ENCODE peak calls at places on chromosomes 7 and 10, in four cellular contexts. One of them, this sample, is unnamed.

GRCh38 chr10:46297406-46298204 is 10.8 kb downstream of the ANTXRL start:
- DNase-seq in H4: no peak
- DNase-seq in naive thymus-derived CD8-positive, alpha-beta T cell: no peak
- DNase-seq in activated T-helper 1 cell treated with anti-CD3 and anti-CD28 coated beads, Interleukin-12 subunit alpha, Interleukin-12 subunit beta, Interleukin-2, Interleukin-4 antibody, amounts not matched to agents 30 ng/mL and 10 ng/mL and 1 ng/mL, durations not matched to agents 14 hours and 24 hours and 36 hours: no peak
- DNase-seq in this sample: no peak

GRCh38 chr10:63012623-63013022 is 120.5 kb upstream of the NRBF2 start:
- DNase-seq in H4: no peak
- DNase-seq in naive thymus-derived CD8-positive, alpha-beta T cell: no peak
- DNase-seq in activated T-helper 1 cell treated with anti-CD3 and anti-CD28 coated beads, Interleukin-12 subunit alpha, Interleukin-12 subunit beta, Interleukin-2, Interleukin-4 antibody, amounts not matched to agents 30 ng/mL and 10 ng/mL and 1 ng/mL, durations not matched to agents 14 hours and 24 hours and 36 hours: no peak
- DNase-seq in this sample: no peak

GRCh38 chr7:38744746-38745145 is 113.6 kb upstream of the AMPH start:
- DNase-seq in H4: no peak
- DNase-seq in naive thymus-derived CD8-positive, alpha-beta T cell: no peak
- DNase-seq in activated T-helper 1 cell treated with anti-CD3 and anti-CD28 coated beads, Interleukin-12 subunit alpha, Interleukin-12 subunit beta, Interleukin-2, Interleukin-4 antibody, amounts not matched to agents 30 ng/mL and 10 ng/mL and 1 ng/mL, durations not matched to agents 14 hours and 24 hours and 36 hours: no peak
- DNase-seq in this sample: no peak

GRCh38 chr7:2051708-2052656 is 180.8 kb downstream of the MAD1L1 start:
- DNase-seq in H4: no peak
- DNase-seq in naive thymus-derived CD8-positive, alpha-beta T cell: no peak
- DNase-seq in activated T-helper 1 cell treated with anti-CD3 and anti-CD28 coated beads, Interleukin-12 subunit alpha, Interleukin-12 subunit beta, Interleukin-2, Interleukin-4 antibody, amounts not matched to agents 30 ng/mL and 10 ng/mL and 1 ng/mL, durations not matched to agents 14 hours and 24 hours and 36 hours: no peak
- DNase-seq in this sample: no peak

GRCh38 chr10:60778978-60779668 is 845 bp downstream of the CDK1 start:
- DNase-seq in H4: no peak
- DNase-seq in naive thymus-derived CD8-positive, alpha-beta T cell: no peak
- DNase-seq in activated T-helper 1 cell treated with anti-CD3 and anti-CD28 coated beads, Interleukin-12 subunit alpha, Interleukin-12 subunit beta, Interleukin-2, Interleukin-4 antibody, amounts not matched to agents 30 ng/mL and 10 ng/mL and 1 ng/mL, durations not matched to agents 14 hours and 24 hours and 36 hours: no peak
- DNase-seq in this sample: no peak

GRCh38 chr10:96984512-96985225 is 152.6 kb downstream of the LCOR start:
- DNase-seq in H4: no peak
- DNase-seq in naive thymus-derived CD8-positive, alpha-beta T cell: no peak
- DNase-seq in activated T-helper 1 cell treated with anti-CD3 and anti-CD28 coated beads, Interleukin-12 subunit alpha, Interleukin-12 subunit beta, Interleukin-2, Interleukin-4 antibody, amounts not matched to agents 30 ng/mL and 10 ng/mL and 1 ng/mL, durations not matched to agents 14 hours and 24 hours and 36 hours: no peak
- DNase-seq in this sample: no peak

GRCh38 chr7:117818241-117818640 is 55.0 kb downstream of the CTTNBP2 start:
- DNase-seq in H4: no peak
- DNase-seq in naive thymus-derived CD8-positive, alpha-beta T cell: no peak
- DNase-seq in activated T-helper 1 cell treated with anti-CD3 and anti-CD28 coated beads, Interleukin-12 subunit alpha, Interleukin-12 subunit beta, Interleukin-2, Interleukin-4 antibody, amounts not matched to agents 30 ng/mL and 10 ng/mL and 1 ng/mL, durations not matched to agents 14 hours and 24 hours and 36 hours: no peak
- DNase-seq in this sample: no peak

GRCh38 chr7:30312186-30312585 is 27.8 kb downstream of the ZNRF2 start:
- DNase-seq in H4: no peak
- DNase-seq in naive thymus-derived CD8-positive, alpha-beta T cell: no peak
- DNase-seq in activated T-helper 1 cell treated with anti-CD3 and anti-CD28 coated beads, Interleukin-12 subunit alpha, Interleukin-12 subunit beta, Interleukin-2, Interleukin-4 antibody, amounts not matched to agents 30 ng/mL and 10 ng/mL and 1 ng/mL, durations not matched to agents 14 hours and 24 hours and 36 hours: no peak
- DNase-seq in this sample: no peak

GRCh38 chr10:84214612-84215235 is 10.6 kb downstream of the LRIT2 start:
- DNase-seq in H4: no peak
- DNase-seq in naive thymus-derived CD8-positive, alpha-beta T cell: peak; percentile 30
- DNase-seq in activated T-helper 1 cell treated with anti-CD3 and anti-CD28 coated beads, Interleukin-12 subunit alpha, Interleukin-12 subunit beta, Interleukin-2, Interleukin-4 antibody, amounts not matched to agents 30 ng/mL and 10 ng/mL and 1 ng/mL, durations not matched to agents 14 hours and 24 hours and 36 hours: peak; percentile 19
- DNase-seq in this sample: peak; percentile 17

GRCh38 chr10:24951201-24952145 is 933 bp downstream of the PRTFDC1 start:
- DNase-seq in H4: no peak
- DNase-seq in naive thymus-derived CD8-positive, alpha-beta T cell: no peak
- DNase-seq in activated T-helper 1 cell treated with anti-CD3 and anti-CD28 coated beads, Interleukin-12 subunit alpha, Interleukin-12 subunit beta, Interleukin-2, Interleukin-4 antibody, amounts not matched to agents 30 ng/mL and 10 ng/mL and 1 ng/mL, durations not matched to agents 14 hours and 24 hours and 36 hours: no peak
- DNase-seq in this sample: no peak

GRCh38 chr7:108222236-108222892 is 92.2 kb upstream of the LAMB4 start:
- DNase-seq in H4: no peak
- DNase-seq in naive thymus-derived CD8-positive, alpha-beta T cell: no peak
- DNase-seq in activated T-helper 1 cell treated with anti-CD3 and anti-CD28 coated beads, Interleukin-12 subunit alpha, Interleukin-12 subunit beta, Interleukin-2, Interleukin-4 antibody, amounts not matched to agents 30 ng/mL and 10 ng/mL and 1 ng/mL, durations not matched to agents 14 hours and 24 hours and 36 hours: no peak
- DNase-seq in this sample: no peak

GRCh38 chr10:775245-776075 is 86.0 kb upstream of the DIP2C start:
- DNase-seq in H4: peak; percentile 55
- DNase-seq in naive thymus-derived CD8-positive, alpha-beta T cell: no peak
- DNase-seq in activated T-helper 1 cell treated with anti-CD3 and anti-CD28 coated beads, Interleukin-12 subunit alpha, Interleukin-12 subunit beta, Interleukin-2, Interleukin-4 antibody, amounts not matched to agents 30 ng/mL and 10 ng/mL and 1 ng/mL, durations not matched to agents 14 hours and 24 hours and 36 hours: no peak
- DNase-seq in this sample: no peak

GRCh38 chr7:70712942-70713341 is 419.0 kb upstream of the GALNT17 start:
- DNase-seq in H4: no peak
- DNase-seq in naive thymus-derived CD8-positive, alpha-beta T cell: no peak
- DNase-seq in activated T-helper 1 cell treated with anti-CD3 and anti-CD28 coated beads, Interleukin-12 subunit alpha, Interleukin-12 subunit beta, Interleukin-2, Interleukin-4 antibody, amounts not matched to agents 30 ng/mL and 10 ng/mL and 1 ng/mL, durations not matched to agents 14 hours and 24 hours and 36 hours: no peak
- DNase-seq in this sample: no peak

GRCh38 chr10:59508296-59508695 is 145.9 kb upstream of the FAM13C start:
- DNase-seq in H4: peak; percentile 66
- DNase-seq in naive thymus-derived CD8-positive, alpha-beta T cell: no peak
- DNase-seq in activated T-helper 1 cell treated with anti-CD3 and anti-CD28 coated beads, Interleukin-12 subunit alpha, Interleukin-12 subunit beta, Interleukin-2, Interleukin-4 antibody, amounts not matched to agents 30 ng/mL and 10 ng/mL and 1 ng/mL, durations not matched to agents 14 hours and 24 hours and 36 hours: no peak
- DNase-seq in this sample: no peak

GRCh38 chr7:31056775-31057346 is 4.8 kb downstream of the ADCYAP1R1 start:
- DNase-seq in H4: peak; percentile 36
- DNase-seq in naive thymus-derived CD8-positive, alpha-beta T cell: no peak
- DNase-seq in activated T-helper 1 cell treated with anti-CD3 and anti-CD28 coated beads, Interleukin-12 subunit alpha, Interleukin-12 subunit beta, Interleukin-2, Interleukin-4 antibody, amounts not matched to agents 30 ng/mL and 10 ng/mL and 1 ng/mL, durations not matched to agents 14 hours and 24 hours and 36 hours: no peak
- DNase-seq in this sample: no peak

GRCh38 chr10:124642076-124642710 is 102.0 kb downstream of the FAM53B start:
- DNase-seq in H4: no peak
- DNase-seq in naive thymus-derived CD8-positive, alpha-beta T cell: no peak
- DNase-seq in activated T-helper 1 cell treated with anti-CD3 and anti-CD28 coated beads, Interleukin-12 subunit alpha, Interleukin-12 subunit beta, Interleukin-2, Interleukin-4 antibody, amounts not matched to agents 30 ng/mL and 10 ng/mL and 1 ng/mL, durations not matched to agents 14 hours and 24 hours and 36 hours: no peak
- DNase-seq in this sample: no peak

GRCh38 chr7:137771273-137771672 is 75.5 kb downstream of the DGKI start:
- DNase-seq in H4: no peak
- DNase-seq in naive thymus-derived CD8-positive, alpha-beta T cell: no peak
- DNase-seq in activated T-helper 1 cell treated with anti-CD3 and anti-CD28 coated beads, Interleukin-12 subunit alpha, Interleukin-12 subunit beta, Interleukin-2, Interleukin-4 antibody, amounts not matched to agents 30 ng/mL and 10 ng/mL and 1 ng/mL, durations not matched to agents 14 hours and 24 hours and 36 hours: no peak
- DNase-seq in this sample: no peak

GRCh38 chr7:93575555-93576397 is 1.3 kb upstream of the CALCR start:
- DNase-seq in H4: peak; percentile 14
- DNase-seq in naive thymus-derived CD8-positive, alpha-beta T cell: no peak
- DNase-seq in activated T-helper 1 cell treated with anti-CD3 and anti-CD28 coated beads, Interleukin-12 subunit alpha, Interleukin-12 subunit beta, Interleukin-2, Interleukin-4 antibody, amounts not matched to agents 30 ng/mL and 10 ng/mL and 1 ng/mL, durations not matched to agents 14 hours and 24 hours and 36 hours: no peak
- DNase-seq in this sample: no peak

GRCh38 chr7:101087334-101088068 is 2.2 kb downstream of the TRIM56 start:
- DNase-seq in H4: no peak
- DNase-seq in naive thymus-derived CD8-positive, alpha-beta T cell: no peak
- DNase-seq in activated T-helper 1 cell treated with anti-CD3 and anti-CD28 coated beads, Interleukin-12 subunit alpha, Interleukin-12 subunit beta, Interleukin-2, Interleukin-4 antibody, amounts not matched to agents 30 ng/mL and 10 ng/mL and 1 ng/mL, durations not matched to agents 14 hours and 24 hours and 36 hours: no peak
- DNase-seq in this sample: no peak

GRCh38 chr10:118343115-118343514 is 991 bp upstream of the FAM204A start:
- DNase-seq in H4: no peak
- DNase-seq in naive thymus-derived CD8-positive, alpha-beta T cell: no peak
- DNase-seq in activated T-helper 1 cell treated with anti-CD3 and anti-CD28 coated beads, Interleukin-12 subunit alpha, Interleukin-12 subunit beta, Interleukin-2, Interleukin-4 antibody, amounts not matched to agents 30 ng/mL and 10 ng/mL and 1 ng/mL, durations not matched to agents 14 hours and 24 hours and 36 hours: no peak
- DNase-seq in this sample: no peak

GRCh38 chr7:84612976-84613375 is 418.4 kb upstream of the SEMA3A start:
- DNase-seq in H4: no peak
- DNase-seq in naive thymus-derived CD8-positive, alpha-beta T cell: no peak
- DNase-seq in activated T-helper 1 cell treated with anti-CD3 and anti-CD28 coated beads, Interleukin-12 subunit alpha, Interleukin-12 subunit beta, Interleukin-2, Interleukin-4 antibody, amounts not matched to agents 30 ng/mL and 10 ng/mL and 1 ng/mL, durations not matched to agents 14 hours and 24 hours and 36 hours: no peak
- DNase-seq in this sample: no peak

GRCh38 chr10:32938554-32939061 is 19.4 kb downstream of the ITGB1 start:
- DNase-seq in H4: no peak
- DNase-seq in naive thymus-derived CD8-positive, alpha-beta T cell: no peak
- DNase-seq in activated T-helper 1 cell treated with anti-CD3 and anti-CD28 coated beads, Interleukin-12 subunit alpha, Interleukin-12 subunit beta, Interleukin-2, Interleukin-4 antibody, amounts not matched to agents 30 ng/mL and 10 ng/mL and 1 ng/mL, durations not matched to agents 14 hours and 24 hours and 36 hours: no peak
- DNase-seq in this sample: peak; percentile 18

GRCh38 chr10:100504101-100504500 is 15.6 kb downstream of the SEC31B start:
- DNase-seq in H4: no peak
- DNase-seq in naive thymus-derived CD8-positive, alpha-beta T cell: no peak
- DNase-seq in activated T-helper 1 cell treated with anti-CD3 and anti-CD28 coated beads, Interleukin-12 subunit alpha, Interleukin-12 subunit beta, Interleukin-2, Interleukin-4 antibody, amounts not matched to agents 30 ng/mL and 10 ng/mL and 1 ng/mL, durations not matched to agents 14 hours and 24 hours and 36 hours: no peak
- DNase-seq in this sample: peak; percentile 55

GRCh38 chr10:73873843-73874215 is 526 bp downstream of the CAMK2G start:
- DNase-seq in H4: no peak
- DNase-seq in naive thymus-derived CD8-positive, alpha-beta T cell: no peak
- DNase-seq in activated T-helper 1 cell treated with anti-CD3 and anti-CD28 coated beads, Interleukin-12 subunit alpha, Interleukin-12 subunit beta, Interleukin-2, Interleukin-4 antibody, amounts not matched to agents 30 ng/mL and 10 ng/mL and 1 ng/mL, durations not matched to agents 14 hours and 24 hours and 36 hours: no peak
- DNase-seq in this sample: no peak

GRCh38 chr10:77793831-77794230 is 132.7 kb downstream of the DLG5 start:
- DNase-seq in H4: no peak
- DNase-seq in naive thymus-derived CD8-positive, alpha-beta T cell: no peak
- DNase-seq in activated T-helper 1 cell treated with anti-CD3 and anti-CD28 coated beads, Interleukin-12 subunit alpha, Interleukin-12 subunit beta, Interleukin-2, Interleukin-4 antibody, amounts not matched to agents 30 ng/mL and 10 ng/mL and 1 ng/mL, durations not matched to agents 14 hours and 24 hours and 36 hours: no peak
- DNase-seq in this sample: no peak

GRCh38 chr7:113548561-113548960 is 370.2 kb downstream of the PPP1R3A start:
- DNase-seq in H4: no peak
- DNase-seq in naive thymus-derived CD8-positive, alpha-beta T cell: no peak
- DNase-seq in activated T-helper 1 cell treated with anti-CD3 and anti-CD28 coated beads, Interleukin-12 subunit alpha, Interleukin-12 subunit beta, Interleukin-2, Interleukin-4 antibody, amounts not matched to agents 30 ng/mL and 10 ng/mL and 1 ng/mL, durations not matched to agents 14 hours and 24 hours and 36 hours: no peak
- DNase-seq in this sample: no peak

GRCh38 chr7:75054744-75055527 is 18.7 kb downstream of the RCC1L start:
- DNase-seq in H4: peak; percentile 62
- DNase-seq in naive thymus-derived CD8-positive, alpha-beta T cell: no peak
- DNase-seq in activated T-helper 1 cell treated with anti-CD3 and anti-CD28 coated beads, Interleukin-12 subunit alpha, Interleukin-12 subunit beta, Interleukin-2, Interleukin-4 antibody, amounts not matched to agents 30 ng/mL and 10 ng/mL and 1 ng/mL, durations not matched to agents 14 hours and 24 hours and 36 hours: no peak
- DNase-seq in this sample: no peak

GRCh38 chr7:133054167-133054840 is 27.6 kb downstream of the CHCHD3 start:
- DNase-seq in H4: no peak
- DNase-seq in naive thymus-derived CD8-positive, alpha-beta T cell: no peak
- DNase-seq in activated T-helper 1 cell treated with anti-CD3 and anti-CD28 coated beads, Interleukin-12 subunit alpha, Interleukin-12 subunit beta, Interleukin-2, Interleukin-4 antibody, amounts not matched to agents 30 ng/mL and 10 ng/mL and 1 ng/mL, durations not matched to agents 14 hours and 24 hours and 36 hours: no peak
- DNase-seq in this sample: peak; percentile 37

GRCh38 chr10:133033742-133034048 is 54.0 kb upstream of the ADGRA1 start:
- DNase-seq in H4: no peak
- DNase-seq in naive thymus-derived CD8-positive, alpha-beta T cell: no peak
- DNase-seq in activated T-helper 1 cell treated with anti-CD3 and anti-CD28 coated beads, Interleukin-12 subunit alpha, Interleukin-12 subunit beta, Interleukin-2, Interleukin-4 antibody, amounts not matched to agents 30 ng/mL and 10 ng/mL and 1 ng/mL, durations not matched to agents 14 hours and 24 hours and 36 hours: no peak
- DNase-seq in this sample: no peak

GRCh38 chr10:100347568-100348195 is 649 bp downstream of the SCD start:
- DNase-seq in H4: no peak
- DNase-seq in naive thymus-derived CD8-positive, alpha-beta T cell: no peak
- DNase-seq in activated T-helper 1 cell treated with anti-CD3 and anti-CD28 coated beads, Interleukin-12 subunit alpha, Interleukin-12 subunit beta, Interleukin-2, Interleukin-4 antibody, amounts not matched to agents 30 ng/mL and 10 ng/mL and 1 ng/mL, durations not matched to agents 14 hours and 24 hours and 36 hours: no peak
- DNase-seq in this sample: peak; percentile 15

GRCh38 chr7:155753446-155753965 is 58.8 kb downstream of the SHH start:
- DNase-seq in H4: no peak
- DNase-seq in naive thymus-derived CD8-positive, alpha-beta T cell: no peak
- DNase-seq in activated T-helper 1 cell treated with anti-CD3 and anti-CD28 coated beads, Interleukin-12 subunit alpha, Interleukin-12 subunit beta, Interleukin-2, Interleukin-4 antibody, amounts not matched to agents 30 ng/mL and 10 ng/mL and 1 ng/mL, durations not matched to agents 14 hours and 24 hours and 36 hours: no peak
- DNase-seq in this sample: no peak

GRCh38 chr7:89761173-89761572 is 393.1 kb upstream of the STEAP1 start:
- DNase-seq in H4: no peak
- DNase-seq in naive thymus-derived CD8-positive, alpha-beta T cell: no peak
- DNase-seq in activated T-helper 1 cell treated with anti-CD3 and anti-CD28 coated beads, Interleukin-12 subunit alpha, Interleukin-12 subunit beta, Interleukin-2, Interleukin-4 antibody, amounts not matched to agents 30 ng/mL and 10 ng/mL and 1 ng/mL, durations not matched to agents 14 hours and 24 hours and 36 hours: no peak
- DNase-seq in this sample: no peak

GRCh38 chr7:33421384-33421783 is 292.0 kb downstream of the BBS9 start:
- DNase-seq in H4: no peak
- DNase-seq in naive thymus-derived CD8-positive, alpha-beta T cell: no peak
- DNase-seq in activated T-helper 1 cell treated with anti-CD3 and anti-CD28 coated beads, Interleukin-12 subunit alpha, Interleukin-12 subunit beta, Interleukin-2, Interleukin-4 antibody, amounts not matched to agents 30 ng/mL and 10 ng/mL and 1 ng/mL, durations not matched to agents 14 hours and 24 hours and 36 hours: no peak
- DNase-seq in this sample: no peak

GRCh38 chr7:155984609-155985405 is 172.5 kb upstream of the SHH start:
- DNase-seq in H4: no peak
- DNase-seq in naive thymus-derived CD8-positive, alpha-beta T cell: no peak
- DNase-seq in activated T-helper 1 cell treated with anti-CD3 and anti-CD28 coated beads, Interleukin-12 subunit alpha, Interleukin-12 subunit beta, Interleukin-2, Interleukin-4 antibody, amounts not matched to agents 30 ng/mL and 10 ng/mL and 1 ng/mL, durations not matched to agents 14 hours and 24 hours and 36 hours: no peak
- DNase-seq in this sample: no peak